ENCODE peak calls at places on chromosomes 16 and 17, in eight cellular contexts. One of them, this sample, is unnamed.
A peak's percentile ranks its signal among the peaks of the same experiment; 100 is the strongest.

GRCh38 chr17:9918804-9919352 is 13.8 kb upstream of the RCVRN start:
- DNase-seq in kidney: no peak
- DNase-seq in hippocampal formation: no peak
- DNase-seq in stimulated activated CD4-positive, alpha-beta T cell treated with anti-CD3 and anti-CD28 coated beads, Interleukin-2, amount 100 ng/mL, for 48 hours: no peak
- DNase-seq in IMR-90: no peak
- DNase-seq in LHCN-M2: no peak
- DNase-seq in NCI-H345: no peak
- DNase-seq in type B pancreatic cell: no peak
- DNase-seq in this sample: no peak

GRCh38 chr16:87845807-87846619 is 23.3 kb downstream of the SLC7A5 start:
- DNase-seq in kidney: no peak
- DNase-seq in hippocampal formation: no peak
- DNase-seq in stimulated activated CD4-positive, alpha-beta T cell treated with anti-CD3 and anti-CD28 coated beads, Interleukin-2, amount 100 ng/mL, for 48 hours: no peak
- DNase-seq in IMR-90: no peak
- DNase-seq in LHCN-M2: no peak
- DNase-seq in NCI-H345: no peak
- DNase-seq in type B pancreatic cell: no peak
- DNase-seq in this sample: no peak

GRCh38 chr16:67897231-67897630 is 4.2 kb downstream of the PSKH1 start:
- DNase-seq in kidney: no peak
- DNase-seq in hippocampal formation: no peak
- DNase-seq in stimulated activated CD4-positive, alpha-beta T cell treated with anti-CD3 and anti-CD28 coated beads, Interleukin-2, amount 100 ng/mL, for 48 hours: no peak
- DNase-seq in IMR-90: peak; percentile 47
- DNase-seq in LHCN-M2: no peak
- DNase-seq in NCI-H345: no peak
- DNase-seq in type B pancreatic cell: no peak
- DNase-seq in this sample: no peak

GRCh38 chr16:56331915-56332314 is 93.4 kb downstream of the AMFR start:
- DNase-seq in kidney: no peak
- DNase-seq in hippocampal formation: no peak
- DNase-seq in stimulated activated CD4-positive, alpha-beta T cell treated with anti-CD3 and anti-CD28 coated beads, Interleukin-2, amount 100 ng/mL, for 48 hours: no peak
- DNase-seq in IMR-90: no peak
- DNase-seq in LHCN-M2: no peak
- DNase-seq in NCI-H345: no peak
- DNase-seq in type B pancreatic cell: no peak
- DNase-seq in this sample: no peak

GRCh38 chr17:64091116-64091515 is 38.8 kb downstream of the ERN1 start:
- DNase-seq in kidney: no peak
- DNase-seq in hippocampal formation: no peak
- DNase-seq in stimulated activated CD4-positive, alpha-beta T cell treated with anti-CD3 and anti-CD28 coated beads, Interleukin-2, amount 100 ng/mL, for 48 hours: no peak
- DNase-seq in IMR-90: peak; percentile 61
- DNase-seq in LHCN-M2: no peak
- DNase-seq in NCI-H345: no peak
- DNase-seq in type B pancreatic cell: no peak
- DNase-seq in this sample: no peak

GRCh38 chr17:3738562-3739295 is 15.0 kb downstream of the HASPIN start:
- DNase-seq in kidney: peak; percentile 78
- DNase-seq in hippocampal formation: peak; percentile 13
- DNase-seq in stimulated activated CD4-positive, alpha-beta T cell treated with anti-CD3 and anti-CD28 coated beads, Interleukin-2, amount 100 ng/mL, for 48 hours: peak; percentile 61
- DNase-seq in IMR-90: peak; percentile 10
- DNase-seq in LHCN-M2: no peak
- DNase-seq in NCI-H345: peak; percentile 10
- DNase-seq in type B pancreatic cell: no peak
- DNase-seq in this sample: peak; percentile 61

GRCh38 chr16:9123871-9124270 is 32.4 kb downstream of the HAPSTR1 start:
- DNase-seq in kidney: peak; percentile 89
- DNase-seq in hippocampal formation: no peak
- DNase-seq in stimulated activated CD4-positive, alpha-beta T cell treated with anti-CD3 and anti-CD28 coated beads, Interleukin-2, amount 100 ng/mL, for 48 hours: no peak
- DNase-seq in IMR-90: no peak
- DNase-seq in LHCN-M2: no peak
- DNase-seq in NCI-H345: no peak
- DNase-seq in type B pancreatic cell: peak; percentile 55
- DNase-seq in this sample: no peak

GRCh38 chr16:23453338-23454052 is 506 bp upstream of the COG7 start:
- DNase-seq in kidney: no peak
- DNase-seq in hippocampal formation: no peak
- DNase-seq in stimulated activated CD4-positive, alpha-beta T cell treated with anti-CD3 and anti-CD28 coated beads, Interleukin-2, amount 100 ng/mL, for 48 hours: no peak
- DNase-seq in IMR-90: no peak
- DNase-seq in LHCN-M2: no peak
- DNase-seq in NCI-H345: no peak
- DNase-seq in type B pancreatic cell: no peak
- DNase-seq in this sample: no peak

GRCh38 chr17:78294776-78295175 is 63.3 kb downstream of the TMEM235 start:
- DNase-seq in kidney: no peak
- DNase-seq in hippocampal formation: no peak
- DNase-seq in stimulated activated CD4-positive, alpha-beta T cell treated with anti-CD3 and anti-CD28 coated beads, Interleukin-2, amount 100 ng/mL, for 48 hours: no peak
- DNase-seq in IMR-90: peak; percentile 54
- DNase-seq in LHCN-M2: no peak
- DNase-seq in NCI-H345: no peak
- DNase-seq in type B pancreatic cell: no peak
- DNase-seq in this sample: no peak

GRCh38 chr16:83793179-83793578 is 14.6 kb upstream of the HSBP1 start:
- DNase-seq in kidney: no peak
- DNase-seq in hippocampal formation: no peak
- DNase-seq in stimulated activated CD4-positive, alpha-beta T cell treated with anti-CD3 and anti-CD28 coated beads, Interleukin-2, amount 100 ng/mL, for 48 hours: no peak
- DNase-seq in IMR-90: no peak
- DNase-seq in LHCN-M2: no peak
- DNase-seq in NCI-H345: no peak
- DNase-seq in type B pancreatic cell: no peak
- DNase-seq in this sample: no peak

GRCh38 chr17:45241315-45242011 is 19.8 kb downstream of the FMNL1 start:
- DNase-seq in kidney: no peak
- DNase-seq in hippocampal formation: no peak
- DNase-seq in stimulated activated CD4-positive, alpha-beta T cell treated with anti-CD3 and anti-CD28 coated beads, Interleukin-2, amount 100 ng/mL, for 48 hours: no peak
- DNase-seq in IMR-90: no peak
- DNase-seq in LHCN-M2: no peak
- DNase-seq in NCI-H345: peak; percentile 84
- DNase-seq in type B pancreatic cell: no peak
- DNase-seq in this sample: no peak

GRCh38 chr17:51121620-51122472 is 1.2 kb upstream of the SPAG9 start:
- DNase-seq in kidney: peak; percentile 95
- DNase-seq in hippocampal formation: peak; percentile 60
- DNase-seq in stimulated activated CD4-positive, alpha-beta T cell treated with anti-CD3 and anti-CD28 coated beads, Interleukin-2, amount 100 ng/mL, for 48 hours: peak; percentile 83
- DNase-seq in IMR-90: peak; percentile 94
- DNase-seq in LHCN-M2: peak; percentile 95
- DNase-seq in NCI-H345: no peak
- DNase-seq in type B pancreatic cell: peak; percentile 76
- DNase-seq in this sample: peak; percentile 86

GRCh38 chr17:28327709-28328108 is 7.6 kb downstream of the IFT20 start:
- DNase-seq in kidney: no peak
- DNase-seq in hippocampal formation: no peak
- DNase-seq in stimulated activated CD4-positive, alpha-beta T cell treated with anti-CD3 and anti-CD28 coated beads, Interleukin-2, amount 100 ng/mL, for 48 hours: no peak
- DNase-seq in IMR-90: peak; percentile 37
- DNase-seq in LHCN-M2: peak; percentile 22
- DNase-seq in NCI-H345: no peak
- DNase-seq in type B pancreatic cell: no peak
- DNase-seq in this sample: no peak

GRCh38 chr17:82710499-82711232 is 5.8 kb upstream of the FN3KRP start:
- DNase-seq in kidney: peak; percentile 61
- DNase-seq in hippocampal formation: no peak
- DNase-seq in stimulated activated CD4-positive, alpha-beta T cell treated with anti-CD3 and anti-CD28 coated beads, Interleukin-2, amount 100 ng/mL, for 48 hours: no peak
- DNase-seq in IMR-90: no peak
- DNase-seq in LHCN-M2: peak; percentile 26
- DNase-seq in NCI-H345: no peak
- DNase-seq in type B pancreatic cell: no peak
- DNase-seq in this sample: no peak

GRCh38 chr16:85800321-85800669 is 800 bp downstream of the COX4I1 start:
- DNase-seq in kidney: peak; percentile 51
- DNase-seq in hippocampal formation: no peak
- DNase-seq in stimulated activated CD4-positive, alpha-beta T cell treated with anti-CD3 and anti-CD28 coated beads, Interleukin-2, amount 100 ng/mL, for 48 hours: no peak
- DNase-seq in IMR-90: no peak
- DNase-seq in LHCN-M2: no peak
- DNase-seq in NCI-H345: no peak
- DNase-seq in type B pancreatic cell: no peak
- DNase-seq in this sample: no peak

GRCh38 chr16:1055557-1055924 is 17.0 kb upstream of the SSTR5 start:
- DNase-seq in kidney: no peak
- DNase-seq in hippocampal formation: no peak
- DNase-seq in stimulated activated CD4-positive, alpha-beta T cell treated with anti-CD3 and anti-CD28 coated beads, Interleukin-2, amount 100 ng/mL, for 48 hours: no peak
- DNase-seq in IMR-90: no peak
- DNase-seq in LHCN-M2: no peak
- DNase-seq in NCI-H345: no peak
- DNase-seq in type B pancreatic cell: no peak
- DNase-seq in this sample: no peak

GRCh38 chr16:48829361-48829760 is 219.4 kb upstream of the N4BP1 start:
- DNase-seq in kidney: no peak
- DNase-seq in hippocampal formation: no peak
- DNase-seq in stimulated activated CD4-positive, alpha-beta T cell treated with anti-CD3 and anti-CD28 coated beads, Interleukin-2, amount 100 ng/mL, for 48 hours: no peak
- DNase-seq in IMR-90: no peak
- DNase-seq in LHCN-M2: no peak
- DNase-seq in NCI-H345: no peak
- DNase-seq in type B pancreatic cell: no peak
- DNase-seq in this sample: no peak

GRCh38 chr17:50194441-50195195 is 6.8 kb downstream of the COL1A1 start:
- DNase-seq in kidney: no peak
- DNase-seq in hippocampal formation: no peak
- DNase-seq in stimulated activated CD4-positive, alpha-beta T cell treated with anti-CD3 and anti-CD28 coated beads, Interleukin-2, amount 100 ng/mL, for 48 hours: no peak
- DNase-seq in IMR-90: no peak
- DNase-seq in LHCN-M2: no peak
- DNase-seq in NCI-H345: no peak
- DNase-seq in type B pancreatic cell: no peak
- DNase-seq in this sample: no peak

GRCh38 chr17:71188811-71189492 is 931.9 kb upstream of the SOX9 start:
- DNase-seq in kidney: no peak
- DNase-seq in hippocampal formation: no peak
- DNase-seq in stimulated activated CD4-positive, alpha-beta T cell treated with anti-CD3 and anti-CD28 coated beads, Interleukin-2, amount 100 ng/mL, for 48 hours: no peak
- DNase-seq in IMR-90: peak; percentile 95
- DNase-seq in LHCN-M2: peak; percentile 94
- DNase-seq in NCI-H345: no peak
- DNase-seq in type B pancreatic cell: no peak
- DNase-seq in this sample: no peak

GRCh38 chr17:50222922-50223321 is 21.5 kb upstream of the COL1A1 start:
- DNase-seq in kidney: no peak
- DNase-seq in hippocampal formation: no peak
- DNase-seq in stimulated activated CD4-positive, alpha-beta T cell treated with anti-CD3 and anti-CD28 coated beads, Interleukin-2, amount 100 ng/mL, for 48 hours: no peak
- DNase-seq in IMR-90: no peak
- DNase-seq in LHCN-M2: no peak
- DNase-seq in NCI-H345: no peak
- DNase-seq in type B pancreatic cell: no peak
- DNase-seq in this sample: no peak

GRCh38 chr17:66787914-66788313 is 47.0 kb upstream of the CACNG5 start:
- DNase-seq in kidney: no peak
- DNase-seq in hippocampal formation: no peak
- DNase-seq in stimulated activated CD4-positive, alpha-beta T cell treated with anti-CD3 and anti-CD28 coated beads, Interleukin-2, amount 100 ng/mL, for 48 hours: no peak
- DNase-seq in IMR-90: no peak
- DNase-seq in LHCN-M2: no peak
- DNase-seq in NCI-H345: no peak
- DNase-seq in type B pancreatic cell: no peak
- DNase-seq in this sample: no peak

GRCh38 chr16:85005278-85006069 is 5.9 kb downstream of the ZDHHC7 start:
- DNase-seq in kidney: no peak
- DNase-seq in hippocampal formation: no peak
- DNase-seq in stimulated activated CD4-positive, alpha-beta T cell treated with anti-CD3 and anti-CD28 coated beads, Interleukin-2, amount 100 ng/mL, for 48 hours: no peak
- DNase-seq in IMR-90: peak; percentile 39
- DNase-seq in LHCN-M2: peak; percentile 41
- DNase-seq in NCI-H345: no peak
- DNase-seq in type B pancreatic cell: no peak
- DNase-seq in this sample: no peak

GRCh38 chr16:27706156-27706705 is 156.3 kb downstream of the KATNIP start:
- DNase-seq in kidney: peak; percentile 12
- DNase-seq in hippocampal formation: no peak
- DNase-seq in stimulated activated CD4-positive, alpha-beta T cell treated with anti-CD3 and anti-CD28 coated beads, Interleukin-2, amount 100 ng/mL, for 48 hours: no peak
- DNase-seq in IMR-90: no peak
- DNase-seq in LHCN-M2: no peak
- DNase-seq in NCI-H345: no peak
- DNase-seq in type B pancreatic cell: no peak
- DNase-seq in this sample: no peak

GRCh38 chr17:34502426-34502825 is 77.0 kb upstream of the TMEM132E start:
- DNase-seq in kidney: no peak
- DNase-seq in hippocampal formation: no peak
- DNase-seq in stimulated activated CD4-positive, alpha-beta T cell treated with anti-CD3 and anti-CD28 coated beads, Interleukin-2, amount 100 ng/mL, for 48 hours: no peak
- DNase-seq in IMR-90: no peak
- DNase-seq in LHCN-M2: no peak
- DNase-seq in NCI-H345: no peak
- DNase-seq in type B pancreatic cell: no peak
- DNase-seq in this sample: no peak

GRCh38 chr16:6193718-6194117 is 1096.1 kb upstream of the EEF2KMT start:
- DNase-seq in kidney: no peak
- DNase-seq in hippocampal formation: no peak
- DNase-seq in stimulated activated CD4-positive, alpha-beta T cell treated with anti-CD3 and anti-CD28 coated beads, Interleukin-2, amount 100 ng/mL, for 48 hours: no peak
- DNase-seq in IMR-90: no peak
- DNase-seq in LHCN-M2: no peak
- DNase-seq in NCI-H345: no peak
- DNase-seq in type B pancreatic cell: no peak
- DNase-seq in this sample: no peak

GRCh38 chr16:78816499-78817441 is 717.3 kb downstream of the WWOX start:
- DNase-seq in kidney: no peak
- DNase-seq in hippocampal formation: no peak
- DNase-seq in stimulated activated CD4-positive, alpha-beta T cell treated with anti-CD3 and anti-CD28 coated beads, Interleukin-2, amount 100 ng/mL, for 48 hours: no peak
- DNase-seq in IMR-90: no peak
- DNase-seq in LHCN-M2: no peak
- DNase-seq in NCI-H345: no peak
- DNase-seq in type B pancreatic cell: no peak
- DNase-seq in this sample: no peak

GRCh38 chr17:42463976-42464400 is 5.3 kb downstream of the ATP6V0A1 start:
- DNase-seq in kidney: no peak
- DNase-seq in hippocampal formation: no peak
- DNase-seq in stimulated activated CD4-positive, alpha-beta T cell treated with anti-CD3 and anti-CD28 coated beads, Interleukin-2, amount 100 ng/mL, for 48 hours: no peak
- DNase-seq in IMR-90: no peak
- DNase-seq in LHCN-M2: no peak
- DNase-seq in NCI-H345: no peak
- DNase-seq in type B pancreatic cell: no peak
- DNase-seq in this sample: no peak

GRCh38 chr17:83125515-83126274 is 46.3 kb downstream of the METRNL start:
- DNase-seq in kidney: peak; percentile 76
- DNase-seq in hippocampal formation: no peak
- DNase-seq in stimulated activated CD4-positive, alpha-beta T cell treated with anti-CD3 and anti-CD28 coated beads, Interleukin-2, amount 100 ng/mL, for 48 hours: no peak
- DNase-seq in IMR-90: no peak
- DNase-seq in LHCN-M2: no peak
- DNase-seq in NCI-H345: no peak
- DNase-seq in type B pancreatic cell: no peak
- DNase-seq in this sample: peak; percentile 26

GRCh38 chr16:8622315-8622656 is 788 bp downstream of the METTL22 start:
- DNase-seq in kidney: no peak
- DNase-seq in hippocampal formation: no peak
- DNase-seq in stimulated activated CD4-positive, alpha-beta T cell treated with anti-CD3 and anti-CD28 coated beads, Interleukin-2, amount 100 ng/mL, for 48 hours: no peak
- DNase-seq in IMR-90: no peak
- DNase-seq in LHCN-M2: no peak
- DNase-seq in NCI-H345: no peak
- DNase-seq in type B pancreatic cell: no peak
- DNase-seq in this sample: no peak

GRCh38 chr17:49986396-49987289 is 8.4 kb downstream of the DLX3 start:
- DNase-seq in kidney: peak; percentile 29
- DNase-seq in hippocampal formation: no peak
- DNase-seq in stimulated activated CD4-positive, alpha-beta T cell treated with anti-CD3 and anti-CD28 coated beads, Interleukin-2, amount 100 ng/mL, for 48 hours: no peak
- DNase-seq in IMR-90: no peak
- DNase-seq in LHCN-M2: peak; percentile 36
- DNase-seq in NCI-H345: no peak
- DNase-seq in type B pancreatic cell: no peak
- DNase-seq in this sample: no peak

GRCh38 chr17:73342549-73343167 is 30.9 kb upstream of the CDC42EP4 start:
- DNase-seq in kidney: no peak
- DNase-seq in hippocampal formation: no peak
- DNase-seq in stimulated activated CD4-positive, alpha-beta T cell treated with anti-CD3 and anti-CD28 coated beads, Interleukin-2, amount 100 ng/mL, for 48 hours: no peak
- DNase-seq in IMR-90: peak; percentile 73
- DNase-seq in LHCN-M2: peak; percentile 69
- DNase-seq in NCI-H345: no peak
- DNase-seq in type B pancreatic cell: no peak
- DNase-seq in this sample: no peak

GRCh38 chr17:32323784-32324590 is 18.0 kb downstream of the C17orf75 start:
- DNase-seq in kidney: peak; percentile 79
- DNase-seq in hippocampal formation: peak; percentile 69
- DNase-seq in stimulated activated CD4-positive, alpha-beta T cell treated with anti-CD3 and anti-CD28 coated beads, Interleukin-2, amount 100 ng/mL, for 48 hours: peak; percentile 7
- DNase-seq in IMR-90: peak; percentile 31
- DNase-seq in LHCN-M2: peak; percentile 26
- DNase-seq in NCI-H345: no peak
- DNase-seq in type B pancreatic cell: no peak
- DNase-seq in this sample: peak; percentile 50

GRCh38 chr16:77974883-77975282 is 47.5 kb upstream of the CLEC3A start:
- DNase-seq in kidney: no peak
- DNase-seq in hippocampal formation: no peak
- DNase-seq in stimulated activated CD4-positive, alpha-beta T cell treated with anti-CD3 and anti-CD28 coated beads, Interleukin-2, amount 100 ng/mL, for 48 hours: no peak
- DNase-seq in IMR-90: no peak
- DNase-seq in LHCN-M2: no peak
- DNase-seq in NCI-H345: no peak
- DNase-seq in type B pancreatic cell: no peak
- DNase-seq in this sample: no peak

This sample was measured in naive thymus-derived CD4-positive, alpha-beta T cell.